ENCODE peak calls at places on chromosomes 16 and 17, in seven cellular contexts. One of them, this sample, is unnamed.

GRCh38 chr17:57045868-57046671 is 39.0 kb upstream of the AKAP1 start:
- DNase-seq in HCT116: no peak
- DNase-seq in GM12878: no peak
- DNase-seq in K562: no peak
- DNase-seq in SK-N-SH: peak; percentile 52
- DNase-seq in H1: no peak
- DNase-seq in HepG2: no peak
- DNase-seq in this sample: no peak

GRCh38 chr17:32100971-32101631 is 41.2 kb upstream of the RHOT1 start:
- DNase-seq in HCT116: no peak
- DNase-seq in GM12878: no peak
- DNase-seq in K562: no peak
- DNase-seq in SK-N-SH: no peak
- DNase-seq in H1: peak; percentile 45
- DNase-seq in HepG2: no peak
- DNase-seq in this sample: no peak

GRCh38 chr17:40556884-40557414 is 8.3 kb downstream of the CCR7 start:
- DNase-seq in HCT116: no peak
- DNase-seq in GM12878: no peak
- DNase-seq in K562: peak; percentile 59
- DNase-seq in SK-N-SH: peak; percentile 76
- DNase-seq in H1: no peak
- DNase-seq in HepG2: no peak
- DNase-seq in this sample: no peak

GRCh38 chr17:32523017-32523680 is 36.4 kb downstream of the CDK5R1 start:
- DNase-seq in HCT116: no peak
- DNase-seq in GM12878: peak; percentile 100
- DNase-seq in K562: no peak
- DNase-seq in SK-N-SH: no peak
- DNase-seq in H1: no peak
- DNase-seq in HepG2: no peak
- DNase-seq in this sample: no peak

GRCh38 chr16:8958344-8958808 is 5.3 kb downstream of the USP7 start:
- DNase-seq in HCT116: no peak
- DNase-seq in GM12878: no peak
- DNase-seq in K562: no peak
- DNase-seq in SK-N-SH: peak; percentile 62
- DNase-seq in H1: no peak
- DNase-seq in HepG2: no peak
- DNase-seq in this sample: no peak

GRCh38 chr16:68265078-68265925 is 976 bp downstream of the SLC7A6 start:
- DNase-seq in HCT116: peak; percentile 68
- DNase-seq in GM12878: no peak
- DNase-seq in K562: peak; percentile 42
- DNase-seq in SK-N-SH: peak; percentile 56
- DNase-seq in H1: peak; percentile 55
- DNase-seq in HepG2: peak; percentile 100
- DNase-seq in this sample: peak; percentile 39

GRCh38 chr16:83771306-83771942 is 36.4 kb upstream of the HSBP1 start:
- DNase-seq in HCT116: no peak
- DNase-seq in GM12878: no peak
- DNase-seq in K562: no peak
- DNase-seq in SK-N-SH: no peak
- DNase-seq in H1: no peak
- DNase-seq in HepG2: no peak
- DNase-seq in this sample: no peak

GRCh38 chr17:38608648-38609047 is 2.9 kb upstream of the SRCIN1 start:
- DNase-seq in HCT116: no peak
- DNase-seq in GM12878: no peak
- DNase-seq in K562: no peak
- DNase-seq in SK-N-SH: no peak
- DNase-seq in H1: peak; percentile 68
- DNase-seq in HepG2: no peak
- DNase-seq in this sample: peak; percentile 94

GRCh38 chr17:66383353-66383752 is 80.9 kb downstream of the PRKCA start:
- DNase-seq in HCT116: no peak
- DNase-seq in GM12878: no peak
- DNase-seq in K562: no peak
- DNase-seq in SK-N-SH: peak; percentile 54
- DNase-seq in H1: no peak
- DNase-seq in HepG2: no peak
- DNase-seq in this sample: no peak

GRCh38 chr17:17641621-17642409 is 39.4 kb upstream of the RAI1 start:
- DNase-seq in HCT116: peak; percentile 73
- DNase-seq in GM12878: peak; percentile 46
- DNase-seq in K562: peak; percentile 59
- DNase-seq in SK-N-SH: peak; percentile 74
- DNase-seq in H1: peak; percentile 90
- DNase-seq in HepG2: peak; percentile 74
- DNase-seq in this sample: no peak

GRCh38 chr17:17356931-17357270 is 53.7 kb downstream of the NT5M start:
- DNase-seq in HCT116: no peak
- DNase-seq in GM12878: no peak
- DNase-seq in K562: no peak
- DNase-seq in SK-N-SH: peak; percentile 7
- DNase-seq in H1: no peak
- DNase-seq in HepG2: no peak
- DNase-seq in this sample: no peak

GRCh38 chr16:15650698-15651161 is 685 bp downstream of the NDE1 start:
- DNase-seq in HCT116: no peak
- DNase-seq in GM12878: no peak
- DNase-seq in K562: peak; percentile 35
- DNase-seq in SK-N-SH: peak; percentile 51
- DNase-seq in H1: no peak
- DNase-seq in HepG2: no peak
- DNase-seq in this sample: no peak

GRCh38 chr17:10060526-10060925 is 137.9 kb downstream of the GAS7 start:
- DNase-seq in HCT116: no peak
- DNase-seq in GM12878: no peak
- DNase-seq in K562: no peak
- DNase-seq in SK-N-SH: no peak
- DNase-seq in H1: no peak
- DNase-seq in HepG2: no peak
- DNase-seq in this sample: no peak

GRCh38 chr17:2390199-2390880 is 10.5 kb downstream of the MNT start:
- DNase-seq in HCT116: no peak
- DNase-seq in GM12878: no peak
- DNase-seq in K562: no peak
- DNase-seq in SK-N-SH: peak; percentile 14
- DNase-seq in H1: no peak
- DNase-seq in HepG2: no peak
- DNase-seq in this sample: no peak

GRCh38 chr16:67397451-67397801 is 4.1 kb upstream of the TPPP3 start:
- DNase-seq in HCT116: no peak
- DNase-seq in GM12878: no peak
- DNase-seq in K562: no peak
- DNase-seq in SK-N-SH: no peak
- DNase-seq in H1: no peak
- DNase-seq in HepG2: no peak
- DNase-seq in this sample: no peak

GRCh38 chr17:57945999-57946797 is 9.0 kb downstream of the CUEDC1 start:
- DNase-seq in HCT116: no peak
- DNase-seq in GM12878: no peak
- DNase-seq in K562: no peak
- DNase-seq in SK-N-SH: no peak
- DNase-seq in H1: no peak
- DNase-seq in HepG2: no peak
- DNase-seq in this sample: no peak

GRCh38 chr17:47324224-47325020 is 667 bp downstream of the EFCAB13 start:
- DNase-seq in HCT116: no peak
- DNase-seq in GM12878: peak; percentile 53
- DNase-seq in K562: no peak
- DNase-seq in SK-N-SH: no peak
- DNase-seq in H1: no peak
- DNase-seq in HepG2: no peak
- DNase-seq in this sample: peak; percentile 63

GRCh38 chr16:11994187-11995119 is 17.9 kb downstream of the SNX29 start:
- DNase-seq in HCT116: no peak
- DNase-seq in GM12878: no peak
- DNase-seq in K562: no peak
- DNase-seq in SK-N-SH: no peak
- DNase-seq in H1: no peak
- DNase-seq in HepG2: peak; percentile 35
- DNase-seq in this sample: no peak

GRCh38 chr16:87114832-87115231 is 202.4 kb downstream of the C16orf95 start:
- DNase-seq in HCT116: no peak
- DNase-seq in GM12878: no peak
- DNase-seq in K562: no peak
- DNase-seq in SK-N-SH: no peak
- DNase-seq in H1: no peak
- DNase-seq in HepG2: no peak
- DNase-seq in this sample: no peak

GRCh38 chr16:57475711-57476339 is 10.5 kb downstream of the DOK4 start:
- DNase-seq in HCT116: peak; percentile 24
- DNase-seq in GM12878: no peak
- DNase-seq in K562: peak; percentile 92
- DNase-seq in SK-N-SH: peak; percentile 83
- DNase-seq in H1: peak; percentile 91
- DNase-seq in HepG2: peak; percentile 69
- DNase-seq in this sample: no peak

GRCh38 chr16:56825821-56826220 is 39.2 kb upstream of the SLC12A3 start:
- DNase-seq in HCT116: no peak
- DNase-seq in GM12878: no peak
- DNase-seq in K562: no peak
- DNase-seq in SK-N-SH: no peak
- DNase-seq in H1: no peak
- DNase-seq in HepG2: no peak
- DNase-seq in this sample: no peak

GRCh38 chr16:21235199-21235585 is 1.7 kb downstream of the ANKS4B start:
- DNase-seq in HCT116: no peak
- DNase-seq in GM12878: no peak
- DNase-seq in K562: no peak
- DNase-seq in SK-N-SH: no peak
- DNase-seq in H1: no peak
- DNase-seq in HepG2: no peak
- DNase-seq in this sample: no peak

GRCh38 chr16:87409153-87409552 is 17.0 kb downstream of the MAP1LC3B start:
- DNase-seq in HCT116: no peak
- DNase-seq in GM12878: no peak
- DNase-seq in K562: no peak
- DNase-seq in SK-N-SH: no peak
- DNase-seq in H1: no peak
- DNase-seq in HepG2: no peak
- DNase-seq in this sample: no peak

GRCh38 chr17:74957935-74958549 is 14.5 kb downstream of the HID1 start:
- DNase-seq in HCT116: no peak
- DNase-seq in GM12878: no peak
- DNase-seq in K562: peak; percentile 83
- DNase-seq in SK-N-SH: peak; percentile 96
- DNase-seq in H1: peak; percentile 100
- DNase-seq in HepG2: peak; percentile 41
- DNase-seq in this sample: peak; percentile 66

GRCh38 chr17:74954665-74955421 is 17.7 kb downstream of the HID1 start:
- DNase-seq in HCT116: no peak
- DNase-seq in GM12878: no peak
- DNase-seq in K562: no peak
- DNase-seq in SK-N-SH: peak; percentile 87
- DNase-seq in H1: no peak
- DNase-seq in HepG2: no peak
- DNase-seq in this sample: no peak

GRCh38 chr17:74954115-74954514 is 18.4 kb downstream of the OTOP3 start:
- DNase-seq in HCT116: no peak
- DNase-seq in GM12878: no peak
- DNase-seq in K562: no peak
- DNase-seq in SK-N-SH: no peak
- DNase-seq in H1: no peak
- DNase-seq in HepG2: no peak
- DNase-seq in this sample: no peak

GRCh38 chr17:74953129-74953687 is 17.5 kb downstream of the OTOP3 start:
- DNase-seq in HCT116: no peak
- DNase-seq in GM12878: no peak
- DNase-seq in K562: no peak
- DNase-seq in SK-N-SH: no peak
- DNase-seq in H1: no peak
- DNase-seq in HepG2: no peak
- DNase-seq in this sample: no peak

GRCh38 chr17:74956093-74956492 is 16.5 kb downstream of the HID1 start:
- DNase-seq in HCT116: no peak
- DNase-seq in GM12878: no peak
- DNase-seq in K562: no peak
- DNase-seq in SK-N-SH: no peak
- DNase-seq in H1: no peak
- DNase-seq in HepG2: no peak
- DNase-seq in this sample: no peak
- TF ChIP-seq JUND in HCT116: no peak
- TF ChIP-seq JUND in GM12878: no peak
- TF ChIP-seq JUND in K562: no peak
- TF ChIP-seq JUND in SK-N-SH: no peak
- TF ChIP-seq JUND in H1: no peak
- TF ChIP-seq JUND in HepG2: no peak
- TF ChIP-seq JUND in this sample: no peak

GRCh38 chr16:88700636-88701482 is 5.3 kb downstream of the RNF166 start:
- DNase-seq in HCT116: no peak
- DNase-seq in GM12878: peak; percentile 64
- DNase-seq in K562: peak; percentile 80
- DNase-seq in SK-N-SH: no peak
- DNase-seq in H1: no peak
- DNase-seq in HepG2: peak; percentile 91
- DNase-seq in this sample: no peak
- TF ChIP-seq JUND in HCT116: no peak
- TF ChIP-seq JUND in GM12878: peak; percentile 41
- TF ChIP-seq JUND in K562: no peak
- TF ChIP-seq JUND in SK-N-SH: no peak
- TF ChIP-seq JUND in H1: no peak
- TF ChIP-seq JUND in HepG2: peak; percentile 60
- TF ChIP-seq JUND in this sample: no peak

DNA sequence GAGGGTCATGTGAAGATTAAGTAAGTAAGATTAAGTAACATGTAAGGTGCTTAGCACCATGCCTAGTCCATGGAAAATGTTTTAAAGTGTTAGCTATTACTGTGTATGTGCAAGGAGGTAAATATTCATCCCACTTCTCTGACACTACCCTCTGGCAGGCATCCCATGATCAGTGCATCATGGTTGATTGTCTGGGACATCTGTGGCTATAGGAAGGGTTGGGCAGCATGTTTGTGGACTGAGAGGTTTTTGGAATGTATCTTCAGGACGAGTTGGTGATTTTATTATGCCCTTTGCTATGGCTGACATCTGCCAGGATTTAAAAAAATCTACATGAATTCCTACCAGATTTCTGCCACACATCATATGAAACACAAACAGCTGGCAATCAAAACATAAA is 6.5 kb upstream of the TAOK1 start:
- DNase-seq in HCT116: no peak
- DNase-seq in GM12878: no peak
- DNase-seq in K562: no peak
- DNase-seq in SK-N-SH: no peak
- DNase-seq in H1: no peak
- DNase-seq in HepG2: no peak
- DNase-seq in this sample: no peak
- TF ChIP-seq JUND in HCT116: no peak
- TF ChIP-seq JUND in GM12878: no peak
- TF ChIP-seq JUND in K562: no peak
- TF ChIP-seq JUND in SK-N-SH: no peak
- TF ChIP-seq JUND in H1: no peak
- TF ChIP-seq JUND in HepG2: no peak
- TF ChIP-seq JUND in this sample: no peak

DNA sequence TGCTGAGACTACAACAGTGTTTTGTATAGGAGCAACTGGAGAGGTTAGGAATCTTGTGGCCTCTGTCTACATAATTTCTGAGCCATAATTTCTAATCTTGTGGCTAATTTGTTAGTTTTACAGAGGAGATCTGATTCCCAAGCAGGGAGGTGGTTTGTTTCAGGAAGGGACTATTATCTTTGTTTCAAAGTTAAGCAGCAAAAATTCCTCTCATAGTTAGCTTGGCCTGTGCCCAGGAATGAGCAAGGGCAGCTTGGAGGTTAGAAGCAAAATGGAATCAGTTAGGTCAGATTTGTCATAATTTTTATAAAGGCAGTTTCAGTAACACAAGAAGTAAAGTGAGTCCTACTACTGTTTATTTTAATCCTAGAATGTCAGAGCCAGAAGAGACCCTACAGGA is 2.0 kb upstream of the RDM1 start:
- DNase-seq in HCT116: no peak
- DNase-seq in GM12878: no peak
- DNase-seq in K562: no peak
- DNase-seq in SK-N-SH: no peak
- DNase-seq in H1: no peak
- DNase-seq in HepG2: no peak
- DNase-seq in this sample: no peak
- TF ChIP-seq JUND in HCT116: no peak
- TF ChIP-seq JUND in GM12878: no peak
- TF ChIP-seq JUND in K562: no peak
- TF ChIP-seq JUND in SK-N-SH: no peak
- TF ChIP-seq JUND in H1: no peak
- TF ChIP-seq JUND in HepG2: no peak
- TF ChIP-seq JUND in this sample: no peak